ENCODE peak calls at places on chromosomes 12 and 14, in nine cellular contexts. D is HCT116, K is transverse colon, I is A549, R is GM12891, A is H54, C is spleen, G is ovary, T is adrenal gland. B is an unnamed sample.
A peak's percentile ranks its signal among the peaks of the same experiment; 100 is the strongest.

GRCh38 chr14:72607386-72608125 is 286.3 kb downstream of the DPF3 start:
- DNase-seq in R (no peak), D (no peak), G (no peak), T (no peak), K (no peak), C (no peak), A (no peak), I (no peak), B (no peak)

GRCh38 chr14:33098016-33098415 is 159.3 kb downstream of the NPAS3 start:
- DNase-seq in D (no peak), I (no peak), T (no peak), G (no peak), R (no peak), A (no peak), K (no peak), C (no peak), B (no peak)

GRCh38 chr12:58873496-58873895 is 46.8 kb downstream of the LRIG3 start:
- DNase-seq in K (no peak), G (no peak), D (no peak), C (no peak), T (no peak), I (no peak), R (no peak), A (no peak), B (no peak)

GRCh38 chr14:25833341-25834121 is 764.3 kb downstream of the NOVA1 start:
- DNase-seq in A (no peak), R (no peak), D (no peak), C (no peak), G (no peak), K (peak; percentile 11), T (peak; percentile 45), I (no peak), B (no peak)

GRCh38 chr12:42475055-42475454 is 114.5 kb downstream of the PRICKLE1 start:
- DNase-seq in K (no peak), T (no peak), G (no peak), D (no peak), A (no peak), C (no peak), R (no peak), I (no peak), B (no peak)

GRCh38 chr14:29822430-29822709 is 105.3 kb downstream of the PRKD1 start:
- DNase-seq in D (no peak), G (no peak), I (no peak), C (no peak), T (no peak), A (no peak), R (no peak), K (no peak), B (no peak)

GRCh38 chr14:49585803-49586672 is at the start of gene RPS29:
- DNase-seq in I (peak; percentile 93), T (peak; percentile 99), D (peak; percentile 99), G (peak; percentile 98), C (peak; percentile 98), K (peak; percentile 98), A (peak; percentile 48), R (peak; percentile 57), B (peak; percentile 99)

GRCh38 chr12:7129647-7130536 is at the start of gene CLSTN3:
- DNase-seq in T (peak; percentile 82), A (peak; percentile 98), C (peak; percentile 92), D (no peak), R (peak; percentile 99), G (peak; percentile 88), I (no peak), K (peak; percentile 76), B (peak; percentile 91)

GRCh38 chr14:103539056-103539825 is 10.2 kb downstream of the TRMT61A start:
- DNase-seq in K (no peak), G (no peak), D (no peak), I (no peak), R (no peak), A (no peak), C (no peak), T (no peak), B (no peak)

GRCh38 chr14:103538291-103539055 is 9.5 kb downstream of the TRMT61A start:
- DNase-seq in A (no peak), D (no peak), G (no peak), C (peak; percentile 78), K (no peak), R (no peak), T (peak; percentile 80), I (no peak), B (peak; percentile 80)

GRCh38 chr14:103536693-103537092 is 7.7 kb downstream of the TRMT61A start:
- DNase-seq in D (no peak), R (no peak), K (no peak), A (no peak), I (no peak), C (no peak), T (no peak), G (no peak), B (peak; percentile 67)

GRCh38 chr14:103535891-103536565 is 7.0 kb downstream of the TRMT61A start:
- DNase-seq in A (no peak), G (no peak), C (no peak), I (no peak), R (no peak), T (no peak), D (no peak), K (no peak), B (peak; percentile 68)

DNA sequence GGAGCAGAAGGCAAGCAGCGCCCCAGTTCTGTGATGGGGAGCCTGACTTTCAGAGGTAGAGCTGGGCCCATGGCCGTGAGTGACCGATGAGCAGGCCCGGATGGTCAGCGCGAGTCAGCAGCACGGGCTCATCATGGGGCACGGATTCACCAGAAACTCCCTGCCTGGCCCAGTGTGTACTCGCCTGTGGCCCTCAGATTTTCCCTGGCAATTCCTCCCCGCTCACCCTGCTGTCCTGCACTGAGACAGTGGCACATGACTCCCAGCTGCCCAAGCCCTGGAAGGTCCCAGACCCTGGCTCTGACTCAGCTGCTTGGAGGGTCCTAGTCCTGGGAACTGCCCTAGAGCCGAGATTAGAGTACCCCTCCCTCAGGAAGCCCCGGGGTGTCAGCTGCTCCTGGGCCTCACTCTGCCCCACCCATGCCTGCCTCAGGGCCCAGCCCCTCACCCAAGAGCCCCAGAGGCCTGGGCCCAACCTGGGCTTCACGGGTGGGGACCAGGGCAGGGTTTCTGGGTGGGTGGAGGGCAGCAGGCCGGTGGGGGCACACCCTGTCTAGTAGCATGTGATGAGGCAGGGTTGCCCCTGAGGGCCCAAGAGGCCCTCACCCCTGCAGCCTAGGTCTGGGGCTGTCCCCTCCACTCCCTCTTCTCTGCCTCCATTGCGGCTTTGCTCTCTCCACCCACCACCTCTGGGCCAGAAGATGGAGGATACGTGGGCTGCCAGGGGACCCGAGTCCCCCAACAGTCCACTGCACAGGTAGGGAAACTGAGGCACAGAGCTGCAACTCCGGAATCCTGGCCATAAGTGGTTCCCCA is 8.4 kb downstream of the TRMT61A start:
- DNase-seq in T (peak; percentile 56), R (no peak), K (no peak), C (no peak), D (no peak), A (no peak), I (no peak), G (no peak), B (peak; percentile 64)
- TF ChIP-seq POLR2A in T (no peak), R (no peak), K (no peak), C (no peak), D (no peak), A (no peak), I (no peak), G (no peak), B (no peak)

GRCh38 chr14:31559939-31560338 is 1.3 kb upstream of the NUBPL start:
- DNase-seq in A (no peak), K (no peak), I (no peak), C (peak; percentile 78), G (no peak), T (no peak), R (no peak), D (no peak), B (no peak)

GRCh38 chr14:31560759-31561154 is 447 bp upstream of the NUBPL start:
- DNase-seq in C (no peak), G (no peak), K (no peak), T (no peak), I (no peak), D (peak; percentile 1), R (no peak), A (no peak), B (no peak)

GRCh38 chr14:31564194-31564593 is 3.0 kb downstream of the NUBPL start:
- DNase-seq in R (no peak), G (no peak), D (no peak), T (no peak), I (no peak), A (no peak), C (no peak), K (no peak), B (no peak)

GRCh38 chr14:31556191-31556590 is 5.0 kb upstream of the NUBPL start:
- DNase-seq in A (no peak), G (no peak), R (no peak), K (no peak), I (no peak), T (no peak), D (no peak), C (no peak), B (no peak)

DNA sequence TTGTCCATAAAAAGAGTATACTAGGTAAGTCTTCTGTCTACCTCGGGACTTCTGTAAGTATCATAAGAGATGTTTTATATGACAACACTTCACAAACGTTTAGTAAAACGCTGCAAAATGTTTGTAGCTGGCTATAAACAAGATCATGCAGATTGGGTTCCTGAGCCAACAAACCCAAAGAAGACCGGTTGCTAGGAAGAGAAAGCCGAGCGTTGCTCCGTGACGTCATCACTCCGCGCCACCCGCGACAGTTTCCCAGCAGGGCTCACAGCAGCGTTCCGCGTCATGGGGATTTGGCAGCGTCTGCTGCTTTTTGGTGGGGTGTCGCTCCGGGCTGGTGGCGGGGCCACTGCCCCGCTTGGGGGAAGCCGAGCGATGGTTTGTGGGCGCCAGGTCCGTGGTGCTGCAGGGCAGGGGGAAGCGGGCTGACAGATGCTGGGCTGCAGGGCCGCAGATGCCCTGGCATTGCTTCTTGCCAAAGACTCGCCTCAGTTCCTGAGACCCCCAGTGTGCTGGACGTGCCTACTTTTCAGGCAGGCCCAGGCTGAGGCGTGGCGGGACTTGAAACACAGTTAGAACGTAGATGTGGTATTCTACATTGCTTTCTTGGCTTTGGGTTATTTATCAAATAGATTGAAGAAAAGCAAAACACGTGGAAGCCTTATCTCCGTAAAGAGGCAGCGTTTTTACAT is at the start of gene NUBPL:
- DNase-seq in T (peak; percentile 97), A (peak; percentile 71), R (peak; percentile 88), G (peak; percentile 96), C (peak; percentile 98), D (peak; percentile 88), K (peak; percentile 96), I (peak; percentile 90), B (peak; percentile 98)
- TF ChIP-seq POLR2A in T (peak; percentile 59), A (peak; percentile 58), R (peak; percentile 78), G (peak; percentile 36), C (peak; percentile 54), D (peak; percentile 75), K (peak; percentile 66), I (peak; percentile 70), B (peak; percentile 29)

DNA sequence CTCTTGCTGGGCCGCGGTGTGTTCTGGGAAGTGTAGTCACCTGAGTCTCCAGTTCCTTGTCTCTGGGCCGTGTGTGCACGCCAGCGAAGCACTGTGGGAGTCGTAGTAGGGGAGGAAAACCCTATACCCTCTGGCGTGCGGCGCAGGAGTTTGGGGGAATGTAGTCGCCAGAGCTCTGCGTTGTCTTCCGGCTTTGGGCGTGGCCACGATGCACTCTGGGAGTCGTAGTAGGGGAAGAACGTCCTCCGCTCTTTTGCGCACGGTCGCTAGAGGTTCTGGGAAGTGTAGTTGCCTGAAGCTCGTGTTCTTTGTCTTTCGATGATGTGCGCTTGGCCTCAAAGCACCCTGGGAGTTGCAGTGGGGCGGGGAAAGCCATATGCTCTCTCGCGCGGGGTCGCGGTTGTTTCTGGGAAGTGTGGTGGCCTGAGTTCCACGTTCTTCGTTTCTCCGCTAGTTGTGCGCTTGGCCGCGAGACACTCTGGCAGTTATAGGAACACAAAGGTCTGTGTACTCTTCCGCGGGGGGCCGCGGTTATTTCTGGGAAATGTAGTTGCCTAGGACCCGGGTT is 588 bp upstream of the ZNF140 start:
- DNase-seq in T (peak; percentile 98), C (peak; percentile 98), D (no peak), A (peak; percentile 58), I (peak; percentile 65), R (peak; percentile 50), K (peak; percentile 98), G (peak; percentile 98), B (peak; percentile 99)
- TF ChIP-seq POLR2A in T (peak; percentile 54), C (no peak), D (no peak), A (no peak), I (peak; percentile 31), R (no peak), K (no peak), G (peak; percentile 10), B (no peak)

DNA sequence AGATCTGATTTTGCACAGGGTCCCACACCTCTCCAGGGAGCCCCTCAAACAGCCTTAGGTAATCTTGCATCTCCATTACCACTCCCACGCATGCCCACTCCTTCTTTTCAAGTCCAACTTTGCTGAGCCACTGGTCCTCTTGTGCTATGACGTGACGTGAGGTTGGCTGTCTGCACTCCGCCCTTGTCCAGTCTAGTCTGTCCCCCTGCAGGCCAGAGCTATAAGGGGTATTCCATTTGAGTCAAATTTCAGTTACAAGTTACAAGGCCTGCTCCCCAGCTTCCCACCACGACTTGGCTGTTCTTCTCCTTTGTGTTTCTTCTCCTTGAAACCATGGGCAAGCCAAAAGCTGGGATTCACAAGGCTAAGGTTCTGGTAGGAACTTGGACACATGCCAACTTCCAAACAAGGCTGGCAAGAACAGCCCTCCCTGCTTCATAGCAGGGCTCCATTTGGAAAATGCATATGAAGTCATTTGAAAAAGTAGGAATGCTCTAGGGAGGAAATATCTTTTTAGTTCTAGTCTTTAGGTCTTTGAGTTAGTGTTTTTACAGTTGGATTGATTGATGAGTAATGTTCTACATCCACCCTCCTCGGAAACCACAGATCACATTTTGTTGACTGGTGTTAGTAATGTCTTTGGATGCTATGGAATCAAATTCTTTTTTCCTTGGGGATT is 49.1 kb downstream of the KCNA1 start:
- DNase-seq in R (no peak), K (no peak), C (no peak), A (no peak), G (no peak), D (no peak), I (no peak), T (no peak), B (no peak)
- TF ChIP-seq POLR2A in R (no peak), K (no peak), C (no peak), A (no peak), G (no peak), D (no peak), I (no peak), T (no peak), B (no peak)